ENCODE peak calls at places on chromosomes 13 and 19, in five cellular contexts. One of them, this sample, is unnamed.

GRCh38 chr13:95087746-95088305 is 213.4 kb downstream of the ABCC4 start:
- DNase-seq in GM12892: no peak
- DNase-seq in uterus: no peak
- DNase-seq in suprapubic skin: no peak
- DNase-seq in transverse colon: no peak
- DNase-seq in this sample: no peak

GRCh38 chr19:2215281-2215751 is 20.8 kb downstream of the PLEKHJ1 start:
- DNase-seq in GM12892: no peak
- DNase-seq in uterus: no peak
- DNase-seq in suprapubic skin: no peak
- DNase-seq in transverse colon: no peak
- DNase-seq in this sample: no peak

GRCh38 chr13:24063281-24063851 is 97.2 kb upstream of the SPATA13 start:
- DNase-seq in GM12892: no peak
- DNase-seq in uterus: peak; percentile 65
- DNase-seq in suprapubic skin: no peak
- DNase-seq in transverse colon: no peak
- DNase-seq in this sample: no peak

GRCh38 chr13:114025432-114026127 is 51.7 kb upstream of the C13orf46 start:
- DNase-seq in GM12892: no peak
- DNase-seq in uterus: peak; percentile 59
- DNase-seq in suprapubic skin: no peak
- DNase-seq in transverse colon: peak; percentile 60
- DNase-seq in this sample: no peak

GRCh38 chr13:79491715-79492114 is 10.8 kb downstream of the NDFIP2 start:
- DNase-seq in GM12892: no peak
- DNase-seq in uterus: no peak
- DNase-seq in suprapubic skin: no peak
- DNase-seq in transverse colon: no peak
- DNase-seq in this sample: no peak

GRCh38 chr13:47049276-47049989 is 152.6 kb upstream of the HTR2A start:
- DNase-seq in GM12892: no peak
- DNase-seq in uterus: no peak
- DNase-seq in suprapubic skin: no peak
- DNase-seq in transverse colon: no peak
- DNase-seq in this sample: no peak

GRCh38 chr13:41428155-41428554 is 29.2 kb upstream of the RGCC start:
- DNase-seq in GM12892: no peak
- DNase-seq in uterus: no peak
- DNase-seq in suprapubic skin: no peak
- DNase-seq in transverse colon: no peak
- DNase-seq in this sample: no peak

GRCh38 chr13:98285317-98285716 is 108.2 kb upstream of the RNF113B start:
- DNase-seq in GM12892: no peak
- DNase-seq in uterus: no peak
- DNase-seq in suprapubic skin: no peak
- DNase-seq in transverse colon: no peak
- DNase-seq in this sample: no peak

GRCh38 chr19:55451522-55452380 is 8.7 kb upstream of the SHISA7 start:
- DNase-seq in GM12892: no peak
- DNase-seq in uterus: no peak
- DNase-seq in suprapubic skin: no peak
- DNase-seq in transverse colon: no peak
- DNase-seq in this sample: no peak

GRCh38 chr13:22451345-22451744 is 729.4 kb upstream of the SGCG start:
- DNase-seq in GM12892: no peak
- DNase-seq in uterus: no peak
- DNase-seq in suprapubic skin: no peak
- DNase-seq in transverse colon: no peak
- DNase-seq in this sample: no peak

GRCh38 chr19:3184847-3185481 is 766 bp upstream of the NCLN start:
- DNase-seq in GM12892: no peak
- DNase-seq in uterus: peak; percentile 80
- DNase-seq in suprapubic skin: no peak
- DNase-seq in transverse colon: peak; percentile 73
- DNase-seq in this sample: no peak

GRCh38 chr13:48769107-48769704 is 115.5 kb downstream of the CYSLTR2 start:
- DNase-seq in GM12892: peak; percentile 18
- DNase-seq in uterus: peak; percentile 83
- DNase-seq in suprapubic skin: peak; percentile 84
- DNase-seq in transverse colon: peak; percentile 88
- DNase-seq in this sample: peak; percentile 20

GRCh38 chr19:35562336-35562735 is 1.1 kb downstream of the ATP4A start:
- DNase-seq in GM12892: no peak
- DNase-seq in uterus: no peak
- DNase-seq in suprapubic skin: peak; percentile 72
- DNase-seq in transverse colon: no peak
- DNase-seq in this sample: no peak

GRCh38 chr13:76903544-76904162 is 17.4 kb upstream of the KCTD12 start:
- DNase-seq in GM12892: no peak
- DNase-seq in uterus: peak; percentile 62
- DNase-seq in suprapubic skin: no peak
- DNase-seq in transverse colon: peak; percentile 65
- DNase-seq in this sample: peak; percentile 32

GRCh38 chr13:99989376-99990044 is 7.9 kb downstream of the ZIC2 start:
- DNase-seq in GM12892: no peak
- DNase-seq in uterus: no peak
- DNase-seq in suprapubic skin: no peak
- DNase-seq in transverse colon: no peak
- DNase-seq in this sample: no peak

GRCh38 chr13:111095911-111096501 is 19.1 kb upstream of the ARHGEF7 start:
- DNase-seq in GM12892: no peak
- DNase-seq in uterus: no peak
- DNase-seq in suprapubic skin: no peak
- DNase-seq in transverse colon: no peak
- DNase-seq in this sample: no peak

GRCh38 chr13:46100191-46100877 is 4.5 kb downstream of the CPB2 start:
- DNase-seq in GM12892: no peak
- DNase-seq in uterus: no peak
- DNase-seq in suprapubic skin: no peak
- DNase-seq in transverse colon: no peak
- DNase-seq in this sample: no peak

GRCh38 chr13:114015608-114016295 is 41.9 kb upstream of the C13orf46 start:
- DNase-seq in GM12892: no peak
- DNase-seq in uterus: no peak
- DNase-seq in suprapubic skin: no peak
- DNase-seq in transverse colon: peak; percentile 75
- DNase-seq in this sample: no peak

GRCh38 chr19:4343056-4343844 is at the start of gene MPND:
- DNase-seq in GM12892: peak; percentile 81
- DNase-seq in uterus: peak; percentile 87
- DNase-seq in suprapubic skin: peak; percentile 95
- DNase-seq in transverse colon: peak; percentile 95
- DNase-seq in this sample: peak; percentile 89

GRCh38 chr19:33143897-33144405 is 12.0 kb downstream of the WDR88 start:
- DNase-seq in GM12892: peak; percentile 67
- DNase-seq in uterus: peak; percentile 50
- DNase-seq in suprapubic skin: peak; percentile 84
- DNase-seq in transverse colon: peak; percentile 71
- DNase-seq in this sample: peak; percentile 61

GRCh38 chr19:1213391-1214286 is 8.1 kb downstream of the STK11 start:
- DNase-seq in GM12892: no peak
- DNase-seq in uterus: peak; percentile 66
- DNase-seq in suprapubic skin: no peak
- DNase-seq in transverse colon: peak; percentile 78
- DNase-seq in this sample: peak; percentile 77

GRCh38 chr19:5216141-5216847 is 124.3 kb downstream of the PTPRS start:
- DNase-seq in GM12892: no peak
- DNase-seq in uterus: no peak
- DNase-seq in suprapubic skin: no peak
- DNase-seq in transverse colon: no peak
- DNase-seq in this sample: peak; percentile 53

GRCh38 chr19:45075215-45076028 is 856 bp downstream of the ZNF296 start:
- DNase-seq in GM12892: peak; percentile 95
- DNase-seq in uterus: no peak
- DNase-seq in suprapubic skin: peak; percentile 89
- DNase-seq in transverse colon: peak; percentile 92
- DNase-seq in this sample: peak; percentile 82
- TF ChIP-seq POLR2A in GM12892: no peak
- TF ChIP-seq POLR2A in uterus: no peak
- TF ChIP-seq POLR2A in suprapubic skin: no peak
- TF ChIP-seq POLR2A in transverse colon: peak; percentile 75
- TF ChIP-seq POLR2A in this sample: no peak

GRCh38 chr19:49758292-49758691 is 4.8 kb downstream of the TSKS start:
- DNase-seq in GM12892: no peak
- DNase-seq in uterus: no peak
- DNase-seq in suprapubic skin: no peak
- DNase-seq in transverse colon: no peak
- DNase-seq in this sample: no peak

GRCh38 chr19:49764341-49764740 is 1.2 kb upstream of the TSKS start:
- DNase-seq in GM12892: no peak
- DNase-seq in uterus: no peak
- DNase-seq in suprapubic skin: no peak
- DNase-seq in transverse colon: no peak
- DNase-seq in this sample: no peak

GRCh38 chr19:49763230-49763629 is at the start of gene TSKS:
- DNase-seq in GM12892: no peak
- DNase-seq in uterus: no peak
- DNase-seq in suprapubic skin: no peak
- DNase-seq in transverse colon: no peak
- DNase-seq in this sample: no peak

GRCh38 chr19:49761249-49761624 is 1.9 kb downstream of the TSKS start:
- DNase-seq in GM12892: no peak
- DNase-seq in uterus: no peak
- DNase-seq in suprapubic skin: no peak
- DNase-seq in transverse colon: no peak
- DNase-seq in this sample: no peak

DNA sequence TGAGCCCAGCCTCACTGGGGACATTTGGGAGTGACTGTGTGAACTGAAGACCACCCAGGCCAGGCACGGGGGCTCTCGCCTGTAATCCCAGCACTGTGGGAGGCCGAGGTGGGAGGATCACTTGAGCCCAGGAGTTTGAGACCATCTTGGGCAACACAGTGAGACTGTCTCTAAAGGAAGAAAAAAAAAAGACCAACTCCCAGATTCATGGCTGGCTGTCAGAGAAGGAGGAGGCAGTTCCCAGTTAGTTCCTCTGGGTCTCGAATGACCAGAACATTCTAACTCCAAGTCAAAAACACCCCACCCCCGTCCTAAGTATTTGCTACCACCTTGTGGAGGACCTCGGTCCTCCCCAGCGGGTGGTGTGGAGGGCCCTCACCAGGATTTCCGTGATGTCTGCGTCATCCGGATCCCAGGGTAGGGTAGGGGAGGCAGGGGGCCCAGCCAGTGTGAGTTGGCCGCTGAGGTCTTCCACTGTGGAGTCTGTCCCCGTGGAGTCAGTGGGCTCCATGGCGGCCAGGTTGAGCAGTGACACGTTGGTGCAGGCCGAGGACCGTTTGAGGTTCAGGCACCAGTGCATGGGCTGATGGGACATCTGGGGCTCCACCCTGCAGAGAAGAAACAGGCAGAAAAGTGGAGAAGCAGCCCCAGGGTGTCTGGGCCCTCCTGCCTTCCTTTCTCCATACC is 1.3 kb downstream of the TSKS start:
- DNase-seq in GM12892: no peak
- DNase-seq in uterus: peak; percentile 58
- DNase-seq in suprapubic skin: no peak
- DNase-seq in transverse colon: no peak
- DNase-seq in this sample: no peak
- TF ChIP-seq POLR2A in GM12892: no peak
- TF ChIP-seq POLR2A in uterus: no peak
- TF ChIP-seq POLR2A in suprapubic skin: no peak
- TF ChIP-seq POLR2A in transverse colon: no peak
- TF ChIP-seq POLR2A in this sample: no peak

DNA sequence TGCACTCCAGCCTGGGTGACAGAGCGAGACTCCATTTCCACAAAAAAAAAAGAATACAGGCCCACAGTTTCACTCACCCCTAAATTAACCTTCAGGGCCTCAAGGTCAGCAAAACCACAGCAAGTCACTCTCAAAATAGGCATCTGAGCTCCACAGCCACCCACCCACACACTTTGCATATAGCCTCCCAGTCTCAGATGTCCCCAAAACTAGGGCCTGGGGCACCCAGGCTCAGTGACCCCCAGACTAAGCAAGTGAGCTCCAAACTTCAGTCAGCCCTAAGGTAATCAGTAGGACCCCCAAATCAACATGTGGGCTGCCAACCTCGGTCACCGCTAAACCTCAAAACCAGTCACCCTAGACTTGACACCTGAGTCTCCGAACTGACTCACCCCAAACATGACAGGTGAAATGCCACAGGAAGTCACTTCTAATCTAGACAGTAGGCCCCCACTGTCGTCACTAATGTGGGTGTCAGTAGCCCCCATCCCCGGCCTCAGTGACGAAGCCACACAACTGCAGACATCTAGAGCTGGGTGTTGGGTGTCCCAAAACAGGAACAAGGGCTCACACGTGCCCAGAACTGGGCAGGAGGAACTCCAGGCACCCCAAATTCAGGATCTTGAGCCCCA is 13.9 kb downstream of the RABAC1 start:
- DNase-seq in GM12892: peak; percentile 84
- DNase-seq in uterus: no peak
- DNase-seq in suprapubic skin: no peak
- DNase-seq in transverse colon: peak; percentile 83
- DNase-seq in this sample: peak; percentile 78
- TF ChIP-seq POLR2A in GM12892: peak; percentile 59
- TF ChIP-seq POLR2A in uterus: no peak
- TF ChIP-seq POLR2A in suprapubic skin: no peak
- TF ChIP-seq POLR2A in transverse colon: no peak
- TF ChIP-seq POLR2A in this sample: no peak

GRCh38 chr19:6514926-6515325 is 12.8 kb upstream of the TUBB4A start:
- DNase-seq in GM12892: no peak
- DNase-seq in uterus: no peak
- DNase-seq in suprapubic skin: no peak
- DNase-seq in transverse colon: no peak
- DNase-seq in this sample: no peak

GRCh38 chr19:6516659-6517291 is 14.1 kb upstream of the TNFSF9 start:
- DNase-seq in GM12892: peak; percentile 89
- DNase-seq in uterus: peak; percentile 77
- DNase-seq in suprapubic skin: peak; percentile 94
- DNase-seq in transverse colon: peak; percentile 93
- DNase-seq in this sample: peak; percentile 82

GRCh38 chr19:6519289-6519688 is 11.5 kb upstream of the TNFSF9 start:
- DNase-seq in GM12892: peak; percentile 22
- DNase-seq in uterus: no peak
- DNase-seq in suprapubic skin: no peak
- DNase-seq in transverse colon: no peak
- DNase-seq in this sample: no peak

GRCh38 chr19:6510618-6511017 is 8.5 kb upstream of the TUBB4A start:
- DNase-seq in GM12892: no peak
- DNase-seq in uterus: no peak
- DNase-seq in suprapubic skin: no peak
- DNase-seq in transverse colon: no peak
- DNase-seq in this sample: no peak

DNA sequence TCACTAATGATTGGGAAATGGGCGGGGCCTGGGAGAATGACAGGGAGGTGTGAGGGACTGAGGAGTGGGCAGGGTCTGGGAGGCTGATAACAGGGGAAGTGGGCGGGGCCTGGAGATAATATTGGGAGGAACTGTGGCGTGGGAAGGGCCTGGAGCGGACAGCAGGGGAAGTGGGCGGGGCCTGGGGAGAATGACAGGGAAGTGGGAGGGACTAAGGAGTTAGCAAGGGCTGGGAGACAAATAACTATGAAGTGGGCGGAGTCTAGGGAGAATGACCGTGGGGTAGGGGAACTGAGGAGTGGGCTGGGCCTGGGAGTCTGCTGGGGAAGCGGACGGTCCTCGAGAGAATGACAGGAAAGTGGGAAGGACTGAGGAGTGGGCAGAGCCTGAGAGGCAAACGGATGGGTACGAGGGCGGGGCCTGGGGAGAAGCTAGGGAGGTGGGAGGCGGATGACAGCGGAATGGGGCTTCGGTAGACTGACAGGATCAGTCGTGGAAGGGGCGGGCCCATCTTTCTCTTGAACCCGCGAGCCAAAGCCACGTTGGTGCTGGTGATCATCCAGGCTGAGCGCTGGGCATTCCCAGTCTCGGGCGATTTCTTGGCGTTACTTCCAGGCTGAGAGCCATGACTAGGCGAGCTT is 14.0 kb upstream of the TUBB4A start:
- DNase-seq in GM12892: peak; percentile 88
- DNase-seq in uterus: peak; percentile 88
- DNase-seq in suprapubic skin: peak; percentile 96
- DNase-seq in transverse colon: peak; percentile 95
- DNase-seq in this sample: peak; percentile 83
- TF ChIP-seq POLR2A in GM12892: peak; percentile 28
- TF ChIP-seq POLR2A in uterus: no peak
- TF ChIP-seq POLR2A in suprapubic skin: no peak
- TF ChIP-seq POLR2A in transverse colon: peak; percentile 17
- TF ChIP-seq POLR2A in this sample: peak; percentile 50